ENCODE peak calls at places on chromosomes 7 and 10, in seven cellular contexts. S is right cardiac atrium; F is activated naive CD8-positive, alpha-beta T cell treated with anti-CD3 and anti-CD28 coated beads, Interleukin-2, amount 10 ng/mL, durations not matched to agents 7 days and 5 days; V is pancreas; B is PC-3; Z is GM23338; A is activated CD4-positive, alpha-beta T cell treated with anti-CD3 and anti-CD28 coated beads for 36 hours. N is an unnamed sample.

GRCh38 chr7:36855330-36855729 is 131.0 kb upstream of the AOAH start:
- ATAC-seq in S (no peak), F (no peak), V (no peak), B (no peak), Z (no peak), A (no peak), N (no peak)

GRCh38 chr10:99556225-99556523 is 23.4 kb downstream of the NKX2-3 start:
- ATAC-seq in S (no peak), F (no peak), V (no peak), B (no peak), Z (no peak), A (no peak), N (peak)

GRCh38 chr7:41255113-41255512 is 447.8 kb downstream of the INHBA start:
- ATAC-seq in S (no peak), F (no peak), V (no peak), B (no peak), Z (no peak), A (no peak), N (no peak)

GRCh38 chr7:99098824-99099498 is 44.9 kb downstream of the SMURF1 start:
- ATAC-seq in S (peak), F (no peak), V (peak), B (no peak), Z (peak), A (no peak), N (no peak)

GRCh38 chr10:70756710-70757360 is 28.3 kb downstream of the TBATA start:
- ATAC-seq in S (no peak), F (no peak), V (no peak), B (peak), Z (no peak), A (no peak), N (no peak)

GRCh38 chr10:97587183-97587582 is 2.3 kb upstream of the C10orf62 start:
- ATAC-seq in S (no peak), F (no peak), V (no peak), B (no peak), Z (no peak), A (no peak), N (no peak)

GRCh38 chr7:127460077-127460476 is 67.6 kb upstream of the ZNF800 start:
- ATAC-seq in S (no peak), F (no peak), V (no peak), B (no peak), Z (no peak), A (no peak), N (no peak)

GRCh38 chr10:86246279-86246940 is 120.2 kb downstream of the GRID1 start:
- ATAC-seq in S (no peak), F (no peak), V (no peak), B (no peak), Z (no peak), A (no peak), N (no peak)

GRCh38 chr10:4786043-4786839 is 39.8 kb upstream of the AKR1E2 start:
- ATAC-seq in S (no peak), F (no peak), V (no peak), B (peak), Z (no peak), A (no peak), N (no peak)

GRCh38 chr10:84497978-84498377 is 169.6 kb downstream of the CCSER2 start:
- ATAC-seq in S (no peak), F (no peak), V (no peak), B (no peak), Z (no peak), A (no peak), N (no peak)

GRCh38 chr10:93629636-93630291 is 17.4 kb downstream of the PDE6C start:
- ATAC-seq in S (no peak), F (no peak), V (no peak), B (no peak), Z (no peak), A (no peak), N (no peak)

GRCh38 chr10:63641799-63642198 is 120.6 kb downstream of the REEP3 start:
- ATAC-seq in S (no peak), F (no peak), V (no peak), B (no peak), Z (no peak), A (no peak), N (no peak)

GRCh38 chr7:107538001-107538400 is 25.7 kb downstream of the COG5 start:
- ATAC-seq in S (no peak), F (no peak), V (peak), B (no peak), Z (peak), A (no peak), N (no peak)

GRCh38 chr7:128781126-128781525 is 5.5 kb upstream of the OPN1SW start:
- ATAC-seq in S (no peak), F (no peak), V (no peak), B (no peak), Z (no peak), A (no peak), N (no peak)